ENCODE peak calls at places on chromosomes 7 and 10, in four cellular contexts. G is H1, A is H9, H is trophoblast cell. X is an unnamed sample.

GRCh38 chr7:75599244-75599771 is 107.2 kb downstream of the SPDYE5 start:
- DNase-seq in A (peak), H (no peak), G (no peak), X (no peak)

GRCh38 chr10:113690749-113691148 is 11.0 kb downstream of the CASP7 start:
- DNase-seq in G (no peak), A (no peak), H (no peak), X (no peak)

GRCh38 chr7:126589068-126589684 is 663.6 kb downstream of the GRM8 start:
- DNase-seq in G (no peak), H (peak), A (no peak), X (no peak)

GRCh38 chr10:60420991-60421894 is 31.6 kb upstream of the ANK3 start:
- DNase-seq in G (no peak), H (no peak), A (no peak), X (no peak)

GRCh38 chr7:30140456-30140855 is 5.7 kb downstream of the MTURN start:
- DNase-seq in H (no peak), A (no peak), G (no peak), X (no peak)

GRCh38 chr7:15643000-15643705 is 43.3 kb downstream of the MEOX2 start:
- DNase-seq in G (no peak), A (no peak), H (no peak), X (no peak)

GRCh38 chr7:3318874-3319273 is 17.8 kb downstream of the SDK1 start:
- DNase-seq in G (no peak), H (no peak), A (no peak), X (no peak)

GRCh38 chr7:99027241-99027640 is 116.7 kb downstream of the SMURF1 start:
- DNase-seq in H (no peak), A (no peak), G (no peak), X (no peak)

GRCh38 chr10:14573666-14574261 is 200.9 kb downstream of the FAM107B start:
- DNase-seq in G (no peak), A (peak), H (no peak), X (peak)

GRCh38 chr10:102175415-102175814 is 23.2 kb downstream of the NOLC1 start:
- DNase-seq in A (no peak), G (no peak), H (no peak), X (peak)

GRCh38 chr7:90488220-90488619 is 18.8 kb downstream of the PTTG1IP2 start:
- DNase-seq in H (no peak), G (no peak), A (no peak), X (no peak)

GRCh38 chr7:128726673-128727072 is 12.5 kb upstream of the CALU start:
- DNase-seq in A (no peak), H (no peak), G (no peak), X (no peak)

GRCh38 chr10:86753056-86753455 is 3.4 kb upstream of the BMPR1A start:
- DNase-seq in A (no peak), G (no peak), H (no peak), X (no peak)

GRCh38 chr7:2018786-2019692 is 213.7 kb downstream of the MAD1L1 start:
- DNase-seq in A (no peak), H (peak), G (no peak), X (peak)

GRCh38 chr10:99548041-99548530 is 15.3 kb downstream of the NKX2-3 start:
- DNase-seq in G (no peak), H (no peak), A (peak), X (peak)

GRCh38 chr10:70232155-70232858 is 922 bp downstream of the PPA1 start:
- DNase-seq in H (peak), A (no peak), G (no peak), X (peak)

GRCh38 chr7:107874605-107875446 is 16.2 kb upstream of the DLD start:
- DNase-seq in A (no peak), H (peak), G (no peak), X (peak)

GRCh38 chr10:47257396-47258120 is 42.4 kb upstream of the GDF10 start:
- DNase-seq in G (no peak), A (no peak), H (no peak), X (peak)

GRCh38 chr7:19728731-19729130 is 19.9 kb upstream of the POLR1F start:
- DNase-seq in A (no peak), H (no peak), G (no peak), X (no peak)

GRCh38 chr7:6171532-6172330 is 100.7 kb downstream of the CYTH3 start:
- DNase-seq in A (peak), H (no peak), G (peak), X (no peak)

GRCh38 chr10:77139145-77139692 is 498.4 kb downstream of the KCNMA1 start:
- DNase-seq in A (no peak), G (no peak), H (no peak), X (no peak)

GRCh38 chr7:159211540-159212182 is 67.0 kb upstream of the VIPR2 start:
- DNase-seq in A (no peak), H (no peak), G (no peak), X (no peak)

GRCh38 chr7:97024209-97025129 is at the start of gene DLX5:
- DNase-seq in G (no peak), H (peak), A (peak), X (no peak)

GRCh38 chr10:34102917-34103506 is 712.1 kb downstream of the PARD3 start:
- DNase-seq in G (no peak), A (no peak), H (peak), X (peak)

GRCh38 chr7:158444501-158445420 is 142.9 kb downstream of the PTPRN2 start:
- DNase-seq in A (no peak), G (no peak), H (no peak), X (no peak)

GRCh38 chr7:152074673-152075072 is 49.2 kb downstream of the GALNT11 start:
- DNase-seq in A (peak), H (peak), G (no peak), X (no peak)

GRCh38 chr10:51389415-51390342 is 309.7 kb downstream of the CSTF2T start:
- DNase-seq in A (peak), H (peak), G (peak), X (peak)

GRCh38 chr7:585229-585711 is 65.6 kb upstream of the PDGFA start:
- DNase-seq in G (no peak), H (no peak), A (no peak), X (peak)

GRCh38 chr7:83732305-83732704 is 83.4 kb upstream of the SEMA3E start:
- DNase-seq in G (no peak), H (no peak), A (no peak), X (no peak)

GRCh38 chr7:43491984-43492383 is 90.9 kb upstream of the STK17A start:
- DNase-seq in G (no peak), H (no peak), A (no peak), X (peak)

GRCh38 chr10:127153166-127153565 is 43.2 kb downstream of the INSYN2A start:
- DNase-seq in H (no peak), A (no peak), G (no peak), X (peak)

GRCh38 chr10:59757966-59758365 is 4.7 kb upstream of the MRLN start:
- DNase-seq in A (no peak), H (no peak), G (no peak), X (no peak)

GRCh38 chr10:93081834-93082233 is 8.1 kb downstream of the CYP26A1 start:
- DNase-seq in H (peak), G (no peak), A (peak), X (no peak)

GRCh38 chr10:43440782-43441134 is 3.8 kb downstream of the ZNF487 start:
- DNase-seq in H (peak), A (no peak), G (no peak), X (peak)

GRCh38 chr10:43437141-43437860 is 390 bp downstream of the ZNF487 start:
- DNase-seq in G (no peak), A (no peak), H (peak), X (peak)

DNA sequence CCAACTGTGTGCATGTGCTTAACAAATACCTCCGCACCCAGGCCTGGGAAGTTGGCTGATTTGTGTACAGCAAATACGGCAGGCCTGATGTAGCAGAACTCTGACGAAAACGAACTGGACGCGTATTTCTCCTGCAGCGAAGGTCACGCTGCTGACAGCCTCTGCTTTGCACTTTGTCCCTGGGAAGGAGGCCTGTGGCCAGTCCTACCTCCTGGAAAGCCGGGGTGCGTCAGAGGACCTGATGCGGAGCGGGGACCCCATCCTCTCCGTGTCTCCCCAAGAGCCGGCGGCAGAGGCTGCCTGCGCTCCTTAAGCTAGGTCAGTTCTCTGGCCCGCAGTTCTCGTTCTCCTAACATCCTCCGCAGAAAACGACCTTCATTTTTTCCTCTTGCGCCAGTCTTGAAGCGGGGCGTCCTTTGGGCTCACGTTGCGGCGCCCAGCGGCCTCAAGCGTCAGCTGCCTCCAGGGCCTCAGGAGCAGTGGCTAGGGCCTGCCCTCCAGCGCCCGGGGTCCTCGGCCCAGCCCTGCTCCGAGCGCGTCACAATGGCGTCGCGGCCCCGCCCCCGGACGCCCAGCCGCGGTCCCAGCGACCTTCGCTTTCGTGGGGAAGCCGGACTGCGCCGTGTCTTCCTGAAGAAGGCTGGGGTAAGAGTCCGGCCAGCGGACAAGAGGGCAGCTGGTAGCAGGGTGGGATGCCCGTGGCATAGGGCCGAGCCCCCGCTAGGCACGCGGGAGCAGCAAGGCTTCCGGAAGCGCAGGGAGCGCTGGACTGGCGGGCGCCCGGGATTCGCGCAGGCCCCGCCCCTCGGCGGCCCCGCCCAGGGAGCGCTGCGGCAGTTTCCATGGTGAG is at the start of gene ZNF487:
- DNase-seq in A (peak), H (peak), G (peak), X (peak)
- H2BK12ac ChIP-seq in A (peak), H (peak), G (no peak), X (peak)

GRCh38 chr7:116585392-116585791 is 60.6 kb downstream of the CAV1 start:
- DNase-seq in H (no peak), G (no peak), A (no peak), X (no peak)
- H2BK12ac ChIP-seq in H (no peak), G (no peak), A (no peak), X (peak)

DNA sequence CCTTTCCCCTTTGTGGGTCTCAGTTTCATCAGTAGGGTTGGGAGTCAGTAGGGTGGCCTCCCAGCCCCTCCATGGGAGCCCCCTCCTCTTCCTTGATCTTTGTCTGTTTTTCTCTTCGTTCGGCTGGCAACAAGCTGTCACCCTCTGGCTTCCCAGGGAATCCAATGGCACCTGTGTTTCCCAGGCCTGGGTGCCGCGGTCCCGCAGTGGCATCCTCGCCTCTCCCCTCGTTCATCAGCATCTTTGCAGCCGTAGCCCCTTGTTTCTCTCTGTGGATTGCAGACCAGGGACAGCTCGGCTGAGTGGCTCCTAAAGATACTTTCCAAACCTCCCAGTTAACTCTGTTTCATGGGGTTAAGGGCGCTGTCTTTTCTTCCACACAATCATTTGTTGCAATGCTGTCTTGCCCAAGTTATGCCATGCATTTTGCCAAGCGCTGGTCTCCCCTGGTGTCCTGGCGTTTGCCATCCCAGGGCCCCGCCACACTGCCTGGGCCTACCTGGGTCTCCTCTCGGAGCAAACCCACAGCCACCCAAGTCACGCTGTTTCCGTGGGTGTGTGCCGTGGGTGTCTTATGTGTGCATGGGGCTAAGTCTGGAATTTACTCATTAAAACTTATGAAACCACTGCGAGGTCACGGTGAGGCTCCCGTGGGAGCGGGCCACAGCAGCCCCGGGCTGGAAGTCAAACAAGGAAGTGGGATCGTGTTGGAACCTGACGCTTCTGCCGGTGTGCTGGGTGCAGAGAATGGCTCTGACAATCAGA is 189.4 kb upstream of the SHH start:
- DNase-seq in A (peak), H (no peak), G (no peak), X (no peak)
- H2BK12ac ChIP-seq in A (no peak), H (no peak), G (no peak), X (no peak)

GRCh38 chr7:100825760-100826545 is 1.4 kb downstream of the EPHB4 start:
- DNase-seq in H (no peak), A (no peak), G (no peak), X (peak)

GRCh38 chr7:100829150-100829716 is 1.9 kb upstream of the EPHB4 start:
- DNase-seq in G (no peak), H (no peak), A (peak), X (no peak)

GRCh38 chr7:100826546-100827329 is 585 bp downstream of the EPHB4 start:
- DNase-seq in H (no peak), G (no peak), A (no peak), X (peak)

GRCh38 chr7:100825215-100825671 is 2.1 kb downstream of the EPHB4 start:
- DNase-seq in A (no peak), H (peak), G (no peak), X (no peak)

DNA sequence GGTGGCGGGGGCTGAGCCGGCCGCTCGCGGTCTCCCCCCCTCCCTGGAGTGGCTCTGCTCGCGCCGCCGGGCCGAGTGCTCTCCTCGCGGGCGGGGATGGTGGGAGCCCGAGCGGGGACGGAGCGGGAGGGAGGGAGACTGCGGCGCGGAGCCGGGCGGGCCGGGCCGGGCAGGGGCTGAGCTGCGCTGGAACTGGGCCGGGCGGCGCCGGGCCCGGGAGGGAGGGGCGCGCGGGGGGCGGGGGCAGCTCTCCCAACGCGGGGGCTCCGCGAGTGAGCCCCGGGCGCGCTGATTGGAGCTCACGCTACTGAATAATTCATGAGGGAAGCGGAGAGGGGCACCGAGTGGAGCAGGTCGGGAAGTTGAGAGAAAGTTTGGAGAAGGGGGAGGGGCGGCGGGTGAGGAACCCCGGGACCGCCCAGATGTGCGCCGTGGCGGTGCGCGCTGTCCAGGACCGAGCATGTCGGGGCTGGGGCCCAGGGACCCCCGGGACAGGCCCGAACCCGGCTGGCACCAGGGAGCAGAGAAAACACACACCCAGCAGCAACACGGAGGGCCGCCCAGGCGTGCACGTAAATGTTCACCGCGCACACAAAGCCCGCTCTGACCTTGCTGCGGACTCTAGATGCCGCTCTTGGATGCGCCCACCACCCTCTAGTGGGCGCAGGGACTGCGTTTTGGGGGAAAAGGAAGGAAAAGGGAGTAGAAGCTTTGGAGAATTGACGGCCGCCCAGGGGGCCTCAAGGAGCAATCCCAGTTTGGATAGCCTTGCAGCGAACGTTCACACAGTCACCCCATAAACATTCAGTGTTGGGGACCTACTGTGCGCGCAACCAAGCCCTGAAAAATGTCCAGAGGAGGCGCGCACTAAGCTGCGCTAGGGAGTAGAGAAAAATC is at the start of gene EPHB4:
- DNase-seq in H (peak), A (peak), G (no peak), X (peak)
- H2BK12ac ChIP-seq in H (peak), A (no peak), G (peak), X (no peak)

GRCh38 chr7:101378808-101379207 is 16.1 kb downstream of the COL26A1 start:
- DNase-seq in G (no peak), A (peak), H (peak), X (peak)
- H2BK12ac ChIP-seq in G (peak), A (no peak), H (peak), X (no peak)

GRCh38 chr7:101138149-101138870 is 11.4 kb downstream of the SERPINE1 start:
- DNase-seq in A (peak), H (peak), G (no peak), X (peak)

GRCh38 chr7:101137651-101138148 is 10.8 kb downstream of the SERPINE1 start:
- DNase-seq in G (no peak), H (peak), A (no peak), X (no peak)

GRCh38 chr7:101134399-101134980 is 7.6 kb downstream of the SERPINE1 start:
- DNase-seq in H (peak), A (no peak), G (no peak), X (peak)

GRCh38 chr7:101129603-101130117 is 2.8 kb downstream of the SERPINE1 start:
- DNase-seq in A (no peak), G (no peak), H (no peak), X (peak)

GRCh38 chr7:101133621-101134398 is 6.9 kb downstream of the SERPINE1 start:
- DNase-seq in A (no peak), H (peak), G (no peak), X (peak)
- H2BK12ac ChIP-seq in A (no peak), H (no peak), G (peak), X (no peak)

X was measured in mesenchymal stem cell.